ENCODE peak calls at places on chromosomes 7 and 10, in five cellular contexts. X is fibroblast of the aortic adventitia, I is LNCaP clone FGC, H is heart left ventricle, F is mucosa of descending colon. J is an unnamed sample.

GRCh38 chr7:57388761-57389160 is 61.2 kb upstream of the ZNF716 start:
- DNase-seq in I (no peak), H (no peak), F (no peak), X (no peak), J (no peak)

GRCh38 chr10:71650397-71650796 is 69.2 kb downstream of the C10orf105 start:
- DNase-seq in F (no peak), H (no peak), I (no peak), X (no peak), J (no peak)

GRCh38 chr7:666454-667292 is 59.8 kb upstream of the DNAAF5 start:
- DNase-seq in F (no peak), H (no peak), X (no peak), I (no peak), J (no peak)

GRCh38 chr7:24869572-24869971 is 110.4 kb downstream of the OSBPL3 start:
- DNase-seq in H (no peak), I (no peak), X (no peak), F (no peak), J (no peak)

GRCh38 chr7:47186316-47186715 is 395.6 kb downstream of the TNS3 start:
- DNase-seq in X (no peak), H (no peak), I (no peak), F (no peak), J (no peak)

GRCh38 chr10:18418579-18419210 is 232.7 kb downstream of the NSUN6 start:
- DNase-seq in X (no peak), H (no peak), F (no peak), I (no peak), J (no peak)

GRCh38 chr7:1122832-1123501 is 35.1 kb downstream of the GPER1 start:
- DNase-seq in I (no peak), X (no peak), F (peak; percentile 50), H (peak; percentile 61), J (no peak)

GRCh38 chr10:21526952-21527633 is 1.6 kb upstream of the SKIDA1 start:
- DNase-seq in X (peak; percentile 68), I (no peak), H (peak; percentile 82), F (peak; percentile 77), J (peak; percentile 75)

GRCh38 chr10:110410329-110411046 is 87.2 kb upstream of the DUSP5 start:
- DNase-seq in I (no peak), X (peak; percentile 96), H (no peak), F (peak; percentile 87), J (peak; percentile 95)

GRCh38 chr7:2495402-2496309 is 19.5 kb upstream of the GRIFIN start:
- DNase-seq in H (no peak), I (no peak), X (no peak), F (no peak), J (no peak)

GRCh38 chr10:47237316-47238260 is 62.4 kb upstream of the GDF10 start:
- DNase-seq in F (no peak), H (no peak), I (no peak), X (no peak), J (no peak)

GRCh38 chr7:35697414-35698175 is 2.7 kb upstream of the HERPUD2 start:
- DNase-seq in F (no peak), I (no peak), H (no peak), X (peak; percentile 36), J (peak; percentile 18)

GRCh38 chr7:84364708-84365107 is 170.1 kb upstream of the SEMA3A start:
- DNase-seq in F (no peak), H (no peak), I (no peak), X (peak; percentile 13), J (no peak)

GRCh38 chr10:79401015-79401921 is 44.2 kb downstream of the ZCCHC24 start:
- DNase-seq in I (no peak), X (peak; percentile 91), H (peak; percentile 61), F (peak; percentile 68), J (peak; percentile 65)

GRCh38 chr10:121823993-121824463 is 103.8 kb downstream of the ATE1 start:
- DNase-seq in X (peak; percentile 62), H (no peak), F (no peak), I (no peak), J (no peak)

GRCh38 chr10:35352097-35352496 is 15.8 kb downstream of the CCNY start:
- DNase-seq in I (no peak), F (no peak), H (no peak), X (no peak), J (no peak)

GRCh38 chr10:102401735-102402511 is 6.4 kb downstream of the NFKB2 start:
- DNase-seq in I (no peak), F (peak; percentile 49), X (peak; percentile 27), H (no peak), J (peak; percentile 52)

GRCh38 chr10:88042162-88043100 is 179.0 kb downstream of the PTEN start:
- DNase-seq in H (no peak), F (no peak), X (peak; percentile 78), I (no peak), J (no peak)

GRCh38 chr7:28956608-28957063 is 1.5 kb downstream of the TRIL start:
- DNase-seq in X (peak; percentile 18), I (no peak), H (peak; percentile 65), F (peak; percentile 76), J (peak; percentile 54)

GRCh38 chr10:124539935-124540641 is 78.5 kb downstream of the LHPP start:
- DNase-seq in X (peak; percentile 36), F (no peak), I (no peak), H (peak; percentile 73), J (no peak)

GRCh38 chr10:73814896-73815718 is 3.7 kb upstream of the NDST2 start:
- DNase-seq in X (no peak), I (no peak), F (peak; percentile 61), H (no peak), J (no peak)

GRCh38 chr7:5225616-5226290 is 35.7 kb downstream of the WIPI2 start:
- DNase-seq in F (peak; percentile 27), H (no peak), I (no peak), X (no peak), J (no peak)

GRCh38 chr7:98509836-98510235 is 107.2 kb upstream of the NPTX2 start:
- DNase-seq in H (no peak), F (no peak), X (no peak), I (no peak), J (no peak)

GRCh38 chr7:128742206-128742605 is 3.0 kb downstream of the CALU start:
- DNase-seq in X (peak; percentile 95), F (no peak), H (no peak), I (no peak), J (no peak)

GRCh38 chr10:46094931-46095755 is 49.1 kb upstream of the MSMB start:
- DNase-seq in X (no peak), I (no peak), H (no peak), F (no peak), J (no peak)

GRCh38 chr10:11300071-11300470 is 282.4 kb downstream of the CELF2 start:
- DNase-seq in I (no peak), H (no peak), F (no peak), X (no peak), J (no peak)

GRCh38 chr7:66352071-66352470 is 146.9 kb downstream of the TPST1 start:
- DNase-seq in F (no peak), X (no peak), H (no peak), I (no peak), J (no peak)

GRCh38 chr10:102231357-102232318 is 5.5 kb downstream of the ELOVL3 start:
- DNase-seq in X (no peak), H (peak; percentile 40), I (no peak), F (peak; percentile 74), J (peak; percentile 39)

GRCh38 chr7:122675621-122676020 is 23.3 kb downstream of the RNF133 start:
- DNase-seq in I (no peak), X (no peak), H (no peak), F (no peak), J (no peak)

GRCh38 chr10:4676566-4676965 is 149.4 kb upstream of the AKR1E2 start:
- DNase-seq in F (no peak), X (no peak), I (no peak), H (no peak), J (no peak)
- H3K4me3 ChIP-seq in F (no peak overlapping the region), X (no peak overlapping the region), I (no peak overlapping the region), H (no peak overlapping the region), J (no peak overlapping the region)

GRCh38 chr7:108094933-108095710 is 35.0 kb downstream of the LAMB4 start:
- DNase-seq in X (peak; percentile 95), H (no peak), I (peak; percentile 85), F (no peak), J (peak; percentile 79)

GRCh38 chr7:108094375-108094774 is 35.8 kb downstream of the LAMB4 start:
- DNase-seq in F (no peak), H (no peak), X (peak; percentile 97), I (no peak), J (no peak)

GRCh38 chr7:108091461-108091831 is 38.7 kb downstream of the LAMB4 start:
- DNase-seq in H (no peak), I (peak; percentile 61), F (no peak), X (no peak), J (no peak)

GRCh38 chr7:108093341-108093740 is 36.8 kb downstream of the LAMB4 start:
- DNase-seq in X (peak; percentile 87), H (no peak), F (no peak), I (no peak), J (no peak)

DNA sequence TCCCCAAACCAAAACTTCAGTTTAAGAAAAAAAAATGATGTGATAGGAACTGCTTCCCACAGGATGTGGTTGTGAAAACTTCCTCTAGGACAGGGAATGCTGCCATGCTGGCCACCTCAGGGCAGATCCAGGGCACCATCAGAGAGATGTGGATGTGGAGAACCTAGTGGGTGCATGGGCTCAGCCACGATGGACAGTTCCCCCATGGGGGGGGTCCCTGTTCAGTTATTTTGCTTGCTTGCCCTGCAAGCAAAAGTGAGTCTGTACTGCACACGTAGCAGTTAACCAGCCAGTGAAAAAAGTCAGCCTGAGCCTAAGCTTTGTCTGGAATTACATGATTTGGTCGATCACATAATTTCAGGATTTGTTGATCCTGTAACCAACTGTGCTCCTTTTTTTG is 36.3 kb downstream of the LAMB4 start:
- DNase-seq in H (no peak), F (no peak), I (no peak), X (peak; percentile 57), J (no peak)
- H3K4me3 ChIP-seq in H (no peak overlapping the region), F (no peak overlapping the region), I (no peak overlapping the region), X (no peak overlapping the region), J (no peak overlapping the region)

DNA sequence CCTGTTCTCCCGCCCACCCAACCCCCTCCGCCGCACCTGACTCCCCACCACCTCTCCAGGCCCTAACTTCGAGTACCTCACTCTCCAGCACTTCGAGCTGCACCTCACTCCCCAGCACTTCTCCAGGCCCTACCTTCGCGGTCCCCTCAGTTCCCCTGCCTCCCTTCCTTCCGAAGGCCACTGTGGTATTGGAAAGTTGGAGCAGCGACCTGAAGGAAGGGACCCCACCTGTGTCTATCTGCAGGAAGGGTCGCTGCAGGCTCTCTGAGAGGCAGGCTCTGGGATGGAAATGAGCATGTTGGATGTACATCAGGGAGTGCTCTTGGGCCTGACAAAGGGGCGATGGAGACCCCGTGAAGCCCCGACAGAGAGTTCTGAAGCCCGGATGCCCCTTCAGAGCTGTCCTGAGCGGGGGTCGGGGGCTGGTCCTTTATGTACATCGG is 122.2 kb downstream of the PRKAG2 start:
- DNase-seq in F (no peak), X (no peak), I (no peak), H (no peak), J (no peak)
- H3K4me3 ChIP-seq in F (no peak overlapping the region), X (no peak overlapping the region), I (no peak overlapping the region), H (no peak overlapping the region), J (no peak overlapping the region)

GRCh38 chr10:19946245-19946644 is 130.0 kb downstream of the PLXDC2 start:
- DNase-seq in H (no peak), I (no peak), F (no peak), X (no peak), J (no peak)
- H3K4me3 ChIP-seq in H (no peak overlapping the region), I (no peak overlapping the region), F (no peak overlapping the region), X (no peak overlapping the region), J (no peak overlapping the region)

GRCh38 chr7:32319019-32319382 is 171.2 kb downstream of the LSM5 start:
- DNase-seq in X (no peak), I (no peak), H (no peak), F (no peak), J (no peak)
- H3K4me3 ChIP-seq in X (no peak overlapping the region), I (no peak overlapping the region), H (peak overlapping the region; percentile 52), F (no peak overlapping the region), J (no peak overlapping the region)

J was measured in MG63.